ENCODE peak calls at places on chromosomes 5 and 9, in seven cellular contexts. One of them, this sample, is unnamed.

GRCh38 chr9:93818795-93819472 is 136.2 kb downstream of the BARX1 start:
- DNase-seq in activated CD8-positive, alpha-beta memory T cell treated with anti-CD3 and anti-CD28 coated beads, Interleukin-2, amount 10 ng/mL, durations not matched to agents 7 days and 5 days: peak
- DNase-seq in breast epithelium: no peak
- DNase-seq in Right ventricle myocardium inferior: no peak
- DNase-seq in activated CD4-positive, alpha-beta T cell treated with anti-CD3 and anti-CD28 coated beads, Interleukin-2, amount 10 ng/mL, durations not matched to agents 7 days and 5 days: no peak
- DNase-seq in fibroblast of lung: no peak
- DNase-seq in SK-N-DZ: no peak
- DNase-seq in this sample: no peak

GRCh38 chr9:21974542-21975409 is 19.4 kb downstream of the CDKN2A start:
- DNase-seq in Right ventricle myocardium inferior: peak
- DNase-seq in breast epithelium: no peak
- DNase-seq in activated CD4-positive, alpha-beta T cell treated with anti-CD3 and anti-CD28 coated beads, Interleukin-2, amount 10 ng/mL, durations not matched to agents 7 days and 5 days: peak
- DNase-seq in SK-N-DZ: peak
- DNase-seq in activated CD8-positive, alpha-beta memory T cell treated with anti-CD3 and anti-CD28 coated beads, Interleukin-2, amount 10 ng/mL, durations not matched to agents 7 days and 5 days: no peak
- DNase-seq in fibroblast of lung: peak
- DNase-seq in this sample: no peak

GRCh38 chr9:96126321-96126881 is 175.6 kb downstream of the HSD17B3 start:
- DNase-seq in SK-N-DZ: no peak
- DNase-seq in fibroblast of lung: no peak
- DNase-seq in breast epithelium: no peak
- DNase-seq in activated CD4-positive, alpha-beta T cell treated with anti-CD3 and anti-CD28 coated beads, Interleukin-2, amount 10 ng/mL, durations not matched to agents 7 days and 5 days: no peak
- DNase-seq in activated CD8-positive, alpha-beta memory T cell treated with anti-CD3 and anti-CD28 coated beads, Interleukin-2, amount 10 ng/mL, durations not matched to agents 7 days and 5 days: no peak
- DNase-seq in Right ventricle myocardium inferior: no peak
- DNase-seq in this sample: no peak

GRCh38 chr5:158758666-158759065 is 341.1 kb downstream of the EBF1 start:
- DNase-seq in Right ventricle myocardium inferior: no peak
- DNase-seq in activated CD8-positive, alpha-beta memory T cell treated with anti-CD3 and anti-CD28 coated beads, Interleukin-2, amount 10 ng/mL, durations not matched to agents 7 days and 5 days: no peak
- DNase-seq in SK-N-DZ: no peak
- DNase-seq in activated CD4-positive, alpha-beta T cell treated with anti-CD3 and anti-CD28 coated beads, Interleukin-2, amount 10 ng/mL, durations not matched to agents 7 days and 5 days: no peak
- DNase-seq in fibroblast of lung: peak
- DNase-seq in breast epithelium: no peak
- DNase-seq in this sample: no peak

GRCh38 chr5:108028411-108028810 is 353.5 kb downstream of the FBXL17 start:
- DNase-seq in activated CD8-positive, alpha-beta memory T cell treated with anti-CD3 and anti-CD28 coated beads, Interleukin-2, amount 10 ng/mL, durations not matched to agents 7 days and 5 days: no peak
- DNase-seq in SK-N-DZ: peak
- DNase-seq in fibroblast of lung: peak
- DNase-seq in activated CD4-positive, alpha-beta T cell treated with anti-CD3 and anti-CD28 coated beads, Interleukin-2, amount 10 ng/mL, durations not matched to agents 7 days and 5 days: no peak
- DNase-seq in breast epithelium: no peak
- DNase-seq in Right ventricle myocardium inferior: no peak
- DNase-seq in this sample: no peak

GRCh38 chr5:171776747-171777419 is 8.7 kb upstream of the SMIM23 start:
- DNase-seq in SK-N-DZ: no peak
- DNase-seq in breast epithelium: no peak
- DNase-seq in activated CD8-positive, alpha-beta memory T cell treated with anti-CD3 and anti-CD28 coated beads, Interleukin-2, amount 10 ng/mL, durations not matched to agents 7 days and 5 days: no peak
- DNase-seq in activated CD4-positive, alpha-beta T cell treated with anti-CD3 and anti-CD28 coated beads, Interleukin-2, amount 10 ng/mL, durations not matched to agents 7 days and 5 days: no peak
- DNase-seq in fibroblast of lung: peak
- DNase-seq in Right ventricle myocardium inferior: no peak
- DNase-seq in this sample: no peak

GRCh38 chr5:16975950-16976624 is 40.0 kb upstream of the MYO10 start:
- DNase-seq in fibroblast of lung: peak
- DNase-seq in breast epithelium: no peak
- DNase-seq in Right ventricle myocardium inferior: no peak
- DNase-seq in activated CD8-positive, alpha-beta memory T cell treated with anti-CD3 and anti-CD28 coated beads, Interleukin-2, amount 10 ng/mL, durations not matched to agents 7 days and 5 days: no peak
- DNase-seq in SK-N-DZ: no peak
- DNase-seq in activated CD4-positive, alpha-beta T cell treated with anti-CD3 and anti-CD28 coated beads, Interleukin-2, amount 10 ng/mL, durations not matched to agents 7 days and 5 days: no peak
- DNase-seq in this sample: no peak

GRCh38 chr5:173352366-173353069 is 24.3 kb upstream of the STC2 start:
- DNase-seq in SK-N-DZ: no peak
- DNase-seq in breast epithelium: no peak
- DNase-seq in activated CD8-positive, alpha-beta memory T cell treated with anti-CD3 and anti-CD28 coated beads, Interleukin-2, amount 10 ng/mL, durations not matched to agents 7 days and 5 days: no peak
- DNase-seq in activated CD4-positive, alpha-beta T cell treated with anti-CD3 and anti-CD28 coated beads, Interleukin-2, amount 10 ng/mL, durations not matched to agents 7 days and 5 days: no peak
- DNase-seq in fibroblast of lung: no peak
- DNase-seq in Right ventricle myocardium inferior: no peak
- DNase-seq in this sample: no peak

GRCh38 chr9:134318941-134319305 is 7.3 kb upstream of the RXRA start:
- DNase-seq in Right ventricle myocardium inferior: peak
- DNase-seq in activated CD4-positive, alpha-beta T cell treated with anti-CD3 and anti-CD28 coated beads, Interleukin-2, amount 10 ng/mL, durations not matched to agents 7 days and 5 days: no peak
- DNase-seq in activated CD8-positive, alpha-beta memory T cell treated with anti-CD3 and anti-CD28 coated beads, Interleukin-2, amount 10 ng/mL, durations not matched to agents 7 days and 5 days: no peak
- DNase-seq in breast epithelium: no peak
- DNase-seq in fibroblast of lung: no peak
- DNase-seq in SK-N-DZ: no peak
- DNase-seq in this sample: no peak

GRCh38 chr5:176134529-176135223 is 103.5 kb upstream of the SIMC1 start:
- DNase-seq in activated CD8-positive, alpha-beta memory T cell treated with anti-CD3 and anti-CD28 coated beads, Interleukin-2, amount 10 ng/mL, durations not matched to agents 7 days and 5 days: no peak
- DNase-seq in fibroblast of lung: no peak
- DNase-seq in SK-N-DZ: no peak
- DNase-seq in Right ventricle myocardium inferior: no peak
- DNase-seq in breast epithelium: no peak
- DNase-seq in activated CD4-positive, alpha-beta T cell treated with anti-CD3 and anti-CD28 coated beads, Interleukin-2, amount 10 ng/mL, durations not matched to agents 7 days and 5 days: no peak
- DNase-seq in this sample: no peak

GRCh38 chr9:38057416-38058195 is 11.4 kb downstream of the SHB start:
- DNase-seq in fibroblast of lung: no peak
- DNase-seq in breast epithelium: no peak
- DNase-seq in activated CD4-positive, alpha-beta T cell treated with anti-CD3 and anti-CD28 coated beads, Interleukin-2, amount 10 ng/mL, durations not matched to agents 7 days and 5 days: no peak
- DNase-seq in Right ventricle myocardium inferior: no peak
- DNase-seq in activated CD8-positive, alpha-beta memory T cell treated with anti-CD3 and anti-CD28 coated beads, Interleukin-2, amount 10 ng/mL, durations not matched to agents 7 days and 5 days: no peak
- DNase-seq in SK-N-DZ: no peak
- DNase-seq in this sample: no peak

GRCh38 chr5:141876628-141877477 is 1.4 kb downstream of the PCDH1 start:
- DNase-seq in fibroblast of lung: no peak
- DNase-seq in activated CD4-positive, alpha-beta T cell treated with anti-CD3 and anti-CD28 coated beads, Interleukin-2, amount 10 ng/mL, durations not matched to agents 7 days and 5 days: peak
- DNase-seq in breast epithelium: no peak
- DNase-seq in SK-N-DZ: no peak
- DNase-seq in activated CD8-positive, alpha-beta memory T cell treated with anti-CD3 and anti-CD28 coated beads, Interleukin-2, amount 10 ng/mL, durations not matched to agents 7 days and 5 days: no peak
- DNase-seq in Right ventricle myocardium inferior: no peak
- DNase-seq in this sample: no peak

GRCh38 chr5:139863855-139864558 is 68.4 kb downstream of the PSD2 start:
- DNase-seq in activated CD8-positive, alpha-beta memory T cell treated with anti-CD3 and anti-CD28 coated beads, Interleukin-2, amount 10 ng/mL, durations not matched to agents 7 days and 5 days: peak
- DNase-seq in fibroblast of lung: peak
- DNase-seq in breast epithelium: peak
- DNase-seq in Right ventricle myocardium inferior: no peak
- DNase-seq in SK-N-DZ: peak
- DNase-seq in activated CD4-positive, alpha-beta T cell treated with anti-CD3 and anti-CD28 coated beads, Interleukin-2, amount 10 ng/mL, durations not matched to agents 7 days and 5 days: peak
- DNase-seq in this sample: peak

GRCh38 chr5:39578887-39579497 is 154.2 kb upstream of the DAB2 start:
- DNase-seq in activated CD8-positive, alpha-beta memory T cell treated with anti-CD3 and anti-CD28 coated beads, Interleukin-2, amount 10 ng/mL, durations not matched to agents 7 days and 5 days: no peak
- DNase-seq in fibroblast of lung: peak
- DNase-seq in activated CD4-positive, alpha-beta T cell treated with anti-CD3 and anti-CD28 coated beads, Interleukin-2, amount 10 ng/mL, durations not matched to agents 7 days and 5 days: no peak
- DNase-seq in Right ventricle myocardium inferior: no peak
- DNase-seq in breast epithelium: no peak
- DNase-seq in SK-N-DZ: no peak
- DNase-seq in this sample: no peak

This sample was measured in T-helper 22 cell.